ENCODE peak calls at places on chromosomes 3 and 15, in six cellular contexts. S, Z, V, Y, M and R are unnamed samples.

GRCh38 chr3:172341482-172342059 is 106.7 kb downstream of the GHSR start:
- DNase-seq in M (no peak), Z (peak), V (no peak), Y (no peak), S (no peak), R (peak)

GRCh38 chr15:91022075-91022831 is at the start of gene VPS33B:
- DNase-seq in Z (peak), M (peak), V (peak), S (peak), Y (peak), R (peak)

GRCh38 chr15:64865998-64866520 is 24.3 kb downstream of the PLEKHO2 start:
- DNase-seq in V (no peak), Y (no peak), Z (no peak), S (no peak), M (no peak), R (peak)

GRCh38 chr3:107956991-107957467 is 133.8 kb downstream of the CD47 start:
- DNase-seq in S (peak), Y (peak), V (peak), Z (no peak), M (no peak), R (no peak)

GRCh38 chr3:129162729-129163579 is 2.1 kb upstream of the ISY1 start:
- DNase-seq in S (no peak), V (no peak), Z (no peak), M (no peak), Y (no peak), R (no peak)

GRCh38 chr3:149388001-149388435 is 10.6 kb upstream of the TM4SF1 start:
- DNase-seq in V (no peak), M (no peak), Z (no peak), Y (no peak), S (no peak), R (no peak)

GRCh38 chr3:67647390-67647878 is 7.0 kb downstream of the SUCLG2 start:
- DNase-seq in Z (no peak), Y (no peak), V (no peak), S (peak), M (no peak), R (no peak)

GRCh38 chr15:48222627-48223026 is 16.5 kb downstream of the SLC12A1 start:
- DNase-seq in Y (no peak), M (no peak), S (no peak), V (no peak), Z (no peak), R (no peak)

GRCh38 chr3:112116777-112117186 is 16.3 kb downstream of the GCSAM start:
- DNase-seq in M (no peak), Y (no peak), Z (no peak), V (no peak), S (no peak), R (no peak)

GRCh38 chr3:132703733-132704132 is 18.5 kb downstream of the NPHP3 start:
- DNase-seq in Y (no peak), M (no peak), Z (no peak), S (no peak), V (no peak), R (no peak)

GRCh38 chr3:49805884-49806701 is 3.0 kb downstream of the INKA1 start:
- DNase-seq in V (no peak), Z (no peak), S (no peak), Y (no peak), M (no peak), R (no peak)

GRCh38 chr3:84128024-84128423 is 830.8 kb upstream of the CADM2 start:
- DNase-seq in S (no peak), V (no peak), M (no peak), Z (no peak), Y (no peak), R (no peak)

GRCh38 chr3:143442761-143443477 is 323.3 kb downstream of the CHST2 start:
- DNase-seq in Y (no peak), S (no peak), V (no peak), Z (no peak), M (no peak), R (no peak)

GRCh38 chr3:125511420-125512094 is 8.4 kb downstream of the SNX4 start:
- DNase-seq in V (no peak), M (no peak), Y (no peak), S (no peak), Z (no peak), R (no peak)